ENCODE peak calls at places on chromosome 2, in four cellular contexts. N is AG04449, O is HCT116, Q is tibial artery. I is an unnamed sample.

GRCh38 chr2:159089543-159089942 is 121.1 kb downstream of the TANC1 start:
- DNase-seq in N (no peak), O (no peak), Q (no peak), I (no peak)

GRCh38 chr2:158692372-158693103 is 102.6 kb upstream of the DAPL1 start:
- DNase-seq in N (no peak), O (no peak), Q (no peak), I (no peak)

GRCh38 chr2:29902356-29902755 is 19.0 kb downstream of the ALK start:
- DNase-seq in N (no peak), O (no peak), Q (no peak), I (no peak)

GRCh38 chr2:12881952-12882351 is 165.2 kb downstream of the TRIB2 start:
- DNase-seq in N (no peak), O (no peak), Q (no peak), I (no peak)

GRCh38 chr2:51981813-51982212 is 949.9 kb upstream of the NRXN1 start:
- DNase-seq in N (no peak), O (no peak), Q (no peak), I (no peak)

GRCh38 chr2:52976132-52976949 is 791.3 kb upstream of the CHAC2 start:
- DNase-seq in N (no peak), O (peak; percentile 36), Q (no peak), I (no peak)

GRCh38 chr2:196381464-196381863 is 210.1 kb upstream of the STK17B start:
- DNase-seq in N (no peak), O (no peak), Q (no peak), I (no peak)

GRCh38 chr2:28695245-28695647 is 56.4 kb upstream of the PPP1CB start:
- DNase-seq in N (no peak), O (no peak), Q (no peak), I (no peak)

GRCh38 chr2:120736202-120736954 is 710 bp downstream of the GLI2 start:
- DNase-seq in N (no peak), O (no peak), Q (no peak), I (no peak)

GRCh38 chr2:17804358-17804757 is 11.9 kb upstream of the MSGN1 start:
- DNase-seq in N (no peak), O (no peak), Q (no peak), I (no peak)

GRCh38 chr2:188326669-188327301 is 35.1 kb downstream of the GULP1 start:
- DNase-seq in N (no peak), O (no peak), Q (no peak), I (no peak)

GRCh38 chr2:237700583-237701032 is 73.2 kb downstream of the LRRFIP1 start:
- DNase-seq in N (no peak), O (no peak), Q (peak; percentile 76), I (peak; percentile 63)

GRCh38 chr2:178152033-178152432 is 39.8 kb downstream of the RBM45 start:
- DNase-seq in N (no peak), O (no peak), Q (no peak), I (no peak)

GRCh38 chr2:57291209-57291608 is 755.4 kb upstream of the VRK2 start:
- DNase-seq in N (no peak), O (no peak), Q (no peak), I (no peak)

GRCh38 chr2:122368576-122369243 is 613.3 kb downstream of the TSN start:
- DNase-seq in N (no peak), O (no peak), Q (no peak), I (no peak)

GRCh38 chr2:136381722-136382633 is 264.0 kb upstream of the CXCR4 start:
- DNase-seq in N (no peak), O (no peak), Q (no peak), I (no peak)

GRCh38 chr2:144162652-144163051 is 357.3 kb downstream of the ZEB2 start:
- DNase-seq in N (no peak), O (peak; percentile 7), Q (no peak), I (no peak)

GRCh38 chr2:30226144-30227032 is 4.9 kb upstream of the LBH start:
- DNase-seq in N (peak; percentile 52), O (no peak), Q (no peak), I (no peak)

GRCh38 chr2:220315098-220315785 is 687.8 kb downstream of the SLC4A3 start:
- DNase-seq in N (no peak), O (no peak), Q (no peak), I (no peak)

GRCh38 chr2:132651115-132652099 is 18.6 kb downstream of the LYPD1 start:
- DNase-seq in N (no peak), O (peak; percentile 12), Q (no peak), I (no peak)

GRCh38 chr2:189613077-189613636 is 32.6 kb upstream of the SLC40A1 start:
- DNase-seq in N (peak; percentile 54), O (no peak), Q (no peak), I (peak; percentile 21)

GRCh38 chr2:129201636-129202035 is 777.8 kb upstream of the RAB6C start:
- DNase-seq in N (no peak), O (no peak), Q (no peak), I (no peak)

GRCh38 chr2:206881708-206882335 is 57.5 kb upstream of the CPO start:
- DNase-seq in N (no peak), O (no peak), Q (no peak), I (no peak)

GRCh38 chr2:138841459-138841858 is 61.3 kb upstream of the NXPH2 start:
- DNase-seq in N (no peak), O (no peak), Q (no peak), I (no peak)

GRCh38 chr2:240812721-240813120 is 7.3 kb downstream of the KIF1A start:
- DNase-seq in N (no peak), O (no peak), Q (peak; percentile 3), I (no peak)

GRCh38 chr2:46163804-46164569 is 133.2 kb upstream of the EPAS1 start:
- DNase-seq in N (no peak), O (no peak), Q (no peak), I (no peak)

GRCh38 chr2:71995067-71995665 is 152.5 kb downstream of the CYP26B1 start:
- DNase-seq in N (no peak), O (peak; percentile 27), Q (no peak), I (peak; percentile 38)
- TF ChIP-seq CTCF in N (peak; percentile 29), O (peak; percentile 99), Q (peak; percentile 65), I (peak; percentile 39)

GRCh38 chr2:125701070-125701469 is 954.9 kb upstream of the GYPC start:
- DNase-seq in N (no peak), O (no peak), Q (no peak), I (no peak)

GRCh38 chr2:125696573-125696972 is 959.4 kb upstream of the GYPC start:
- DNase-seq in N (no peak), O (no peak), Q (no peak), I (no peak)

DNA sequence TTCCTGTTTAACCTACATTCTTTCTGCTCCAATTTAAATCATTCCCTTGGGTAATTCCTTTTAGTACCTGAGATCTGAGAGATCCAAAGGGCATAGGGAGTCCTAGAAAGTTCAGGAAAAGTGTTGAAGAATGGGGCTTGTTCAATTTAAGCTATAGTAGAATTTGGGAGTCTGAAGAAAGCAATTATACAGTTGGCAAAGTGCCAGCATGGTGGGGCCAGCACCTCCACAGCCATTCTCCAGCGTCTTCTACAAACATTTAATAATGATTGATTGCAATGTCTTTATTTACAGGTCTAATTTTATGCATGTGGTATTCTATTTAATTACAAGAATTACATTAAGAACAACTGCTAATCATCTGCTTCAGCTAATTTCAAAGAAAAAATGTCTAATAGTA is 957.7 kb upstream of the GYPC start:
- DNase-seq in N (no peak), O (no peak), Q (no peak), I (no peak)
- H3K4me3 ChIP-seq in N (no peak overlapping the region), O (no peak overlapping the region), Q (no peak overlapping the region), I (no peak overlapping the region)

DNA sequence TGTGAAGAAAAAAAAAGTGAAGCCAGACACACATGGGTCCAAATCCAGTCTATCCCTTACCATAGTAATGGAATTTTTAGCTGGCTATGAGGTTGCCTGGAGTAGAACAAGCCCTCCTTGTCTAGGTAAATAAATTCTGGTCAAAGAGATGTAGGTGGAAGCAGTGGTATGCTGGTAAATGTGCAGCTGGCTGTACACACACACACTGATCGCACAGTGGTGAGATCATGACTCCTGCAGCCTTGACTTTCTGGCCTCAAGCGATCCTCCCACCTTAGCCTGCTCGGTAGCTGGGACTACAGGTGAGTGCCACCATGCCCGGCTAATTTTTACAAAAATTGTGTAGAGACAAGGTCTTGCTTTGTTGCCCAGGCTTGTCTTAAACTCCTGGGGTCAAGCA is 90.5 kb upstream of the FBXO11 start:
- DNase-seq in N (no peak), O (no peak), Q (no peak), I (no peak)
- TF ChIP-seq CTCF in N (no peak), O (no peak), Q (no peak), I (no peak)

GRCh38 chr2:109289823-109290222 is 160.8 kb downstream of the SH3RF3 start:
- DNase-seq in N (no peak), O (no peak), Q (no peak), I (no peak)
- H3K4me3 ChIP-seq in N (no peak overlapping the region), O (no peak overlapping the region), Q (no peak overlapping the region), I (no peak overlapping the region)

GRCh38 chr2:3626817-3627499 is 31.0 kb upstream of the ALLC start:
- DNase-seq in N (no peak), O (no peak), Q (peak; percentile 5), I (no peak)
- TF ChIP-seq CTCF in N (no peak), O (no peak), Q (no peak), I (peak; percentile 31)

GRCh38 chr2:43158259-43158880 is 68.0 kb downstream of the ZFP36L2 start:
- DNase-seq in N (peak; percentile 26), O (peak; percentile 19), Q (peak; percentile 87), I (no peak)
- H3K4me3 ChIP-seq in N (no peak overlapping the region), O (peak overlapping the region; percentile 16), Q (no peak overlapping the region), I (no peak overlapping the region)

GRCh38 chr2:216328347-216328746 is 43.9 kb downstream of the MARCHF4 start:
- DNase-seq in N (no peak), O (no peak), Q (no peak), I (no peak)
- TF ChIP-seq CTCF in N (peak; percentile 37), O (peak; percentile 15), Q (no peak), I (peak; percentile 55)

GRCh38 chr2:25333981-25334380 is 7.7 kb downstream of the DNMT3A start:
- DNase-seq in N (no peak), O (no peak), Q (no peak), I (no peak)
- H3K4me3 ChIP-seq in N (no peak overlapping the region), O (no peak overlapping the region), Q (no peak overlapping the region), I (no peak overlapping the region)